ENCODE peak calls at places on chromosomes 3 and 15, in five cellular contexts. F is colonic mucosa, Y is HepG2, M is neural progenitor cell, P is fibroblast of lung. B is an unnamed sample.

GRCh38 chr3:137471130-137471529 is 293.0 kb upstream of the SOX14 start:
- DNase-seq in F (no peak), P (no peak), Y (no peak), M (no peak), B (no peak)

GRCh38 chr3:15646924-15647511 is 45.5 kb downstream of the BTD start:
- DNase-seq in P (peak), Y (no peak), F (no peak), M (no peak), B (no peak)

GRCh38 chr3:125684199-125684598 is 88.9 kb upstream of the OSBPL11 start:
- DNase-seq in Y (peak), P (peak), M (peak), F (no peak), B (peak)

GRCh38 chr3:33074217-33075067 is 22.5 kb downstream of the GLB1 start:
- DNase-seq in F (peak), P (peak), Y (peak), M (peak), B (peak)

GRCh38 chr15:71250936-71251468 is 135.7 kb downstream of the THSD4 start:
- DNase-seq in P (no peak), F (no peak), M (no peak), Y (no peak), B (no peak)

GRCh38 chr3:123586131-123586530 is 1.3 kb upstream of the HACD2 start:
- DNase-seq in P (peak), M (peak), F (peak), Y (peak), B (peak)

GRCh38 chr15:52523192-52523591 is 5.5 kb downstream of the MYO5A start:
- DNase-seq in F (no peak), Y (no peak), M (no peak), P (peak), B (no peak)

GRCh38 chr15:82572311-82572710 is 32.1 kb upstream of the RPS17 start:
- DNase-seq in F (no peak), Y (no peak), P (no peak), M (no peak), B (no peak)

GRCh38 chr15:41603941-41604660 is 45.1 kb downstream of the TYRO3 start:
- DNase-seq in F (peak), Y (peak), M (peak), P (peak), B (no peak)

GRCh38 chr3:38120690-38121450 is 16.1 kb downstream of the ACAA1 start:
- DNase-seq in F (no peak), Y (no peak), P (no peak), M (no peak), B (no peak)

GRCh38 chr15:22968356-22968755 is 11.8 kb downstream of the CYFIP1 start:
- DNase-seq in M (no peak), Y (no peak), F (no peak), P (peak), B (no peak)

GRCh38 chr3:15325228-15325627 is 7.2 kb downstream of the SH3BP5 start:
- DNase-seq in F (no peak), P (no peak), M (peak), Y (no peak), B (peak)

GRCh38 chr15:71282086-71282485 is 166.8 kb downstream of the THSD4 start:
- DNase-seq in F (no peak), P (peak), M (no peak), Y (no peak), B (no peak)

GRCh38 chr15:85793641-85794597 is 806 bp downstream of the KLHL25 start:
- DNase-seq in P (no peak), Y (peak), F (peak), M (peak), B (no peak)

GRCh38 chr3:185318136-185318535 is 44.8 kb upstream of the MAP3K13 start:
- DNase-seq in M (no peak), F (no peak), P (no peak), Y (peak), B (no peak)

GRCh38 chr3:28080716-28081115 is 160.7 kb upstream of the CMC1 start:
- DNase-seq in M (no peak), F (no peak), Y (no peak), P (no peak), B (no peak)

GRCh38 chr3:98994128-98994762 is 92.8 kb upstream of the DCBLD2 start:
- DNase-seq in F (no peak), M (peak), P (peak), Y (peak), B (peak)

GRCh38 chr3:13851997-13852637 is 27.8 kb downstream of the WNT7A start:
- DNase-seq in F (no peak), P (no peak), Y (no peak), M (no peak), B (no peak)

GRCh38 chr3:105836533-105836932 is 32.3 kb downstream of the CBLB start:
- DNase-seq in F (no peak), Y (peak), P (peak), M (no peak), B (no peak)

GRCh38 chr15:61796056-61796455 is 264.2 kb downstream of the VPS13C start:
- DNase-seq in M (no peak), F (no peak), Y (no peak), P (peak), B (no peak)

GRCh38 chr3:49723631-49724551 is at the start of gene GMPPB:
- DNase-seq in M (peak), Y (peak), F (peak), P (peak), B (peak)

GRCh38 chr3:134381836-134382442 is 7.7 kb upstream of the AMOTL2 start:
- DNase-seq in Y (no peak), P (no peak), F (peak), M (no peak), B (no peak)

GRCh38 chr3:154904328-154904727 is 175.8 kb upstream of the MME start:
- DNase-seq in M (peak), F (no peak), P (peak), Y (peak), B (peak)

GRCh38 chr15:78662028-78662427 is 21.0 kb upstream of the CHRNB4 start:
- DNase-seq in Y (no peak), F (no peak), M (no peak), P (no peak), B (no peak)

GRCh38 chr3:142853270-142854163 is 35.4 kb downstream of the PCOLCE2 start:
- DNase-seq in Y (peak), P (no peak), M (no peak), F (no peak), B (no peak)

GRCh38 chr3:154852515-154852914 is 227.6 kb upstream of the MME start:
- DNase-seq in M (no peak), F (no peak), P (no peak), Y (no peak), B (no peak)

GRCh38 chr3:29805757-29806156 is 524.9 kb downstream of the RBMS3 start:
- DNase-seq in F (no peak), P (peak), Y (no peak), M (no peak), B (no peak)

GRCh38 chr3:148697311-148698189 is at the start of gene AGTR1:
- DNase-seq in M (peak), P (peak), F (peak), Y (no peak), B (peak)

GRCh38 chr3:37559461-37559860 is 302.2 kb upstream of the CTDSPL start:
- DNase-seq in M (peak), P (no peak), F (no peak), Y (no peak), B (no peak)

GRCh38 chr3:192246847-192247520 is 480.4 kb downstream of the FGF12 start:
- DNase-seq in Y (no peak), M (no peak), P (no peak), F (no peak), B (no peak)

GRCh38 chr3:124811441-124811840 is 75.7 kb downstream of the ITGB5 start:
- DNase-seq in F (peak), Y (no peak), M (no peak), P (peak), B (no peak)

GRCh38 chr15:70318594-70318993 is 220.9 kb upstream of the TLE3 start:
- DNase-seq in F (no peak), P (no peak), M (no peak), Y (no peak), B (no peak)

GRCh38 chr15:99508807-99509311 is 56.9 kb upstream of the MEF2A start:
- DNase-seq in P (no peak), Y (no peak), M (no peak), F (no peak), B (no peak)

GRCh38 chr3:43855674-43856299 is 165.0 kb downstream of the ABHD5 start:
- DNase-seq in P (peak), F (peak), Y (peak), M (peak), B (peak)

GRCh38 chr3:161914703-161915102 is 418.1 kb downstream of the OTOL1 start:
- DNase-seq in P (peak), F (peak), Y (peak), M (peak), B (peak)

GRCh38 chr3:33420966-33421365 is 19.2 kb downstream of the UBP1 start:
- DNase-seq in F (no peak), P (no peak), M (no peak), Y (no peak), B (no peak)

GRCh38 chr3:171049831-171050444 is 23.4 kb upstream of the SLC2A2 start:
- DNase-seq in Y (peak), M (peak), P (peak), F (peak), B (peak)

GRCh38 chr3:119600732-119601131 is 3.0 kb downstream of the PLA1A start:
- DNase-seq in F (no peak), M (peak), P (no peak), Y (no peak), B (no peak)

GRCh38 chr3:119599558-119600174 is 2.0 kb downstream of the PLA1A start:
- DNase-seq in F (no peak), P (no peak), Y (no peak), M (no peak), B (no peak)

GRCh38 chr3:119604878-119605277 is 7.2 kb downstream of the PLA1A start:
- DNase-seq in M (no peak), F (no peak), P (peak), Y (no peak), B (no peak)

GRCh38 chr3:119601154-119601553 is 3.5 kb downstream of the PLA1A start:
- DNase-seq in Y (no peak), P (no peak), F (no peak), M (no peak), B (no peak)

DNA sequence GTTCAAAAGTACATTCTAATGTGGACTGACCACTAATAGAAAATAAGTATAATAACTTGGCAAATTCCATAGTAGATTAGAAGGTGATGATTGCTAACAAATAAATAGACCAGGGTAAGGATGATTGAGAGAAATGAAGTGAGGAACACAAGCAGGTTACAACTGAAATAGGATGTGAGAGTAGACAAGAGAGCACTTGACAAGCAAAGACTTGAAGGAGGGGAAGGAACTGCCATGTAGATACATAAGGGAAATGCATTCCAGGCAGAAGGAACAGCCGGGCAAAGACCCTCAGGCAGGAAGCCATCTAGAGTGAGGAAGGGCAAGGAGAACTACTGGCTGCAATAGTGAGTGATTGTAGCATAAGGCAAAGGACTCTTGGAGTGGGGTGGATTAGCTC is 5.0 kb downstream of the PLA1A start:
- DNase-seq in Y (no peak), P (no peak), M (no peak), F (no peak), B (no peak)
- H3K9ac ChIP-seq in Y (no peak), P (no peak), M (no peak), F (no peak), B (no peak)

GRCh38 chr3:139304383-139304782 is 39.4 kb upstream of the MRPS22 start:
- DNase-seq in F (no peak), P (no peak), M (no peak), Y (no peak), B (no peak)
- H3K9ac ChIP-seq in F (no peak), P (no peak), M (no peak), Y (no peak), B (no peak)

DNA sequence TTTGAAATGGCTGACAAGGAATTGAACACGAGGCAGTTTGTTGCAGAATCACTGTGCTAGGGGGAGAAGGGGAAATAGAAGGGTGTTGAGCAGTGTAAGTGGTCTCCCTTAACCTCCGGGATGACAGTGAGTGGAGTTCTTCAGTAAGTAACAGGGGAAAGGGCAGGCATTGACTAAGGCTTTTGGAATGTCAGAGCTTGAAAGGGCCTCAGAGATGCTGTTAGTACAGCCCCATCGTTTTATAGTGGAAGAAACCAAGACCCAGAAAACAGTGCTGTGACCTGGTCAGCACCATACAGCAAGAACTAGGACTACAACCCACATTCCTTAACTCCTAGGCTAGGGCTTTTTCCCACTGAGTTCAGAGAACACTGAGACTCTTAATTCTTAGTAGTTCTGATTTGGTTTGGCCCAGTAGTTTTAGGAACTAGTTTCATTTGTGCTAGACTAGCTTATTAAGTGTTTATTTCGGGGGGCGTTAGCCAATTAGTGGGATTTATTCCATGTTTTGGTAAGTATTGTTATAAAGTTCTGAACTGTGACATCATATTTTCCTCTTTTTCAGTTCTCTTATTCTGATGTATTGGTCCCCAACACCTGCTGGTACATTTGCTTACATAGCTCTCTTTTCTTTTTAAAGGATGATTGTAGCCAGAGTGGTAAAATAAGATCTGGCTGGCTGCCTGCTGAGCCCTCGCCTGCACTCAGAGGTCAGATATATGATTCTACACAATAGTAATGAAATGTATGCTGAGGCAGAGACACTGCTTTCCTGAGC is 34.2 kb downstream of the RAB11A start:
- DNase-seq in P (peak), Y (peak), M (no peak), F (no peak), B (peak)
- H3K9ac ChIP-seq in P (no peak), Y (no peak), M (no peak), F (no peak), B (no peak)

DNA sequence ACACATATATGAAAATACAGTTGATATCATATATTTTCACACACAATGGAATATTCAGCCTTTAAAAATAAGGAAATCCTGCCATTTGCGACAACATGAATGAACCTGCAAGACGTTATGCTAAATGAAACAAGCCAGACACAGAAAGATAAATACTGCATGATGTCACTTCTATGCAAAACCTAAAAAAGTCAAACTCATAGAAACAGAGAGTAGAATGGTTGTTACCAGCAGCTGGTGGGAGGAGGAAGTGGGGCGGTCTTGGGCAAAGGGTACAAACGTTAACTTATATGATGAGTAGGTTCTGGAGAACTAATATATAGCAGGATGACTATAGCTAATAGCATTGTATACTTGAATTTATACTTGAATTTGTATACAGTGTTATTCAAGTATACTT is 213.2 kb upstream of the NR2F2 start:
- DNase-seq in F (no peak), M (no peak), P (no peak), Y (no peak), B (no peak)
- H3K9ac ChIP-seq in F (no peak), M (no peak), P (no peak), Y (no peak), B (no peak)

DNA sequence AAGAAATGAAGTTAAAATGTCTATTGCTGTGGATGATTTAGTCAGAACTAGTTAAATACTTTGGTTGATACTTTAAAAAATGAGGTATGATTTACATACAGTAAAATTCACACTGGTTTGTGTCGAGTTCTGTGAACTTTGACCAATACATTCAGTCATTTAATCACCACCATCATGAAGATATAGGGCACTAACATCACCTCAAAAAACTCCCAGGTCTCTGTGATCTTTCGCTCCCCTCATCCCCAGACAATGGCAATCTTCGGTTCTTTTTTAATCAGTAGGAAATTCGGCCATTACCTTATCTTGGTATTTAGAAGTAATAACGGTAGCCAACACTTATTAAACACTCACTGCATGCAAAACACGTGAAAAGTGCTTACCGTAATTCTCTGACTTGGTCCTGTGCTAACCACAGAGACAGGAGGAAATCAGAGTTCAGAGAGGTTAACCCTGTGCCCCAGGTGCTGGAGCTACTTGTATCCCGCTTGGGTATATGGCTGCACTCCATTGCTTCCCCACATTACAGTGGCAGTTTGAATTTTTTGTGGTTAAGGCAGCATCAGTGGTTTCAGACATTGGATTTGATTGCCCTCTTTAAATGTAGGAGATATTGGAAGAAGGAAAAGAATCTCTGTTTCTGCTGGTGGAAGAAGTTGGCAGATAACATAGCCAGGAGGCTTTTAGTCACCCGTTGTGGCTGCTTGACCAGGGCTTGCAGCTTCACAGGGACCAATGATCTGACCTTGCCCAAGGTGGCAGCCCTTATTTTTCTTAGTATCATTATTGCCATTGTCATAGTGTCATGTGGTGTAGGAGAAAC is 4.2 kb downstream of the PLCL2 start:
- DNase-seq in P (no peak), Y (no peak), F (no peak), M (no peak), B (no peak)
- H3K9ac ChIP-seq in P (no peak), Y (no peak), F (no peak), M (no peak), B (no peak)

GRCh38 chr15:74433592-74434259 is at the start of gene SEMA7A:
- DNase-seq in Y (peak), F (peak), P (peak), M (peak), B (peak)
- H3K9ac ChIP-seq in Y (peak), F (peak), P (peak), M (no peak), B (peak)

GRCh38 chr15:98067339-98067738 is 106.8 kb downstream of the ARRDC4 start:
- DNase-seq in F (no peak), M (no peak), P (no peak), Y (no peak), B (no peak)

GRCh38 chr15:98063871-98064270 is 103.4 kb downstream of the ARRDC4 start:
- DNase-seq in M (no peak), P (no peak), Y (no peak), F (no peak), B (no peak)

GRCh38 chr15:98057453-98057852 is 97.0 kb downstream of the ARRDC4 start:
- DNase-seq in Y (no peak), P (no peak), M (no peak), F (no peak), B (no peak)

GRCh38 chr15:98062869-98063268 is 102.4 kb downstream of the ARRDC4 start:
- DNase-seq in Y (no peak), P (no peak), M (no peak), F (no peak), B (no peak)

DNA sequence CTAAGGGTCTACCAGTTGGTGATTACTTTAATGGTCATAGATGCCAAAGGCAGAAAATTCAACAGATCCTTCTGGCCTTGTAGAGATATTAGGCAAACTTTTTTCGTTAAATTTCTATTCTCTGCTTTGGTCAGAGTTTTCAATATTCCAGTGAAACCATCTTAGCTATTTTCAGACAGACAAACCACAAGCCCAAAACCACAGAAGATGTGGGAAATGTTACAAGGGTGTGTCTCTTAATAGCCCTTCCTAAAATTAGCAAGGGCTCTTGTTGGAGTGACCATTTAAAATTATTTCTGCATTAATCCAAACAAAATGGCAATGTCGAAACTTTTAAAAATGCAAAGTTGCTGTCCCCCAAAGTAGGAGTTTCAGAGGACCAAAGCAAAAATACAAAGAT is 102.8 kb downstream of the ARRDC4 start:
- DNase-seq in P (no peak), F (no peak), M (no peak), Y (no peak), B (no peak)
- H3K9ac ChIP-seq in P (no peak), F (no peak), M (no peak), Y (no peak), B (no peak)

B was measured in NT2/D1.